ENCODE peak calls at places on chromosome 12, in seven cellular contexts. C is choroid plexus epithelial cell; P is CD8-positive, alpha-beta T cell; L is dorsolateral prefrontal cortex; U is transverse colon; A is fibroblast of the aortic adventitia; J is HFFc6. W is an unnamed sample.

GRCh38 chr12:76876696-76877229 is 2.1 kb downstream of the CSRP2 start:
- DNase-seq in U (no peak), L (no peak), J (no peak), C (no peak), P (no peak), A (no peak), W (no peak)

GRCh38 chr12:117165342-117165741 is 24.9 kb downstream of the FBXO21 start:
- DNase-seq in P (no peak), U (no peak), A (no peak), J (no peak), L (peak; percentile 85), C (no peak), W (no peak)

GRCh38 chr12:111757361-111758119 is 9.2 kb upstream of the ALDH2 start:
- DNase-seq in P (no peak), J (no peak), A (peak; percentile 19), L (peak; percentile 37), U (peak; percentile 54), C (peak; percentile 86), W (no peak)

GRCh38 chr12:128079476-128079875 is 187.5 kb upstream of the TMEM132C start:
- DNase-seq in C (no peak), P (no peak), A (no peak), J (no peak), L (no peak), U (no peak), W (no peak)

GRCh38 chr12:59067068-59067467 is 146.8 kb upstream of the LRIG3 start:
- DNase-seq in A (peak; percentile 49), P (no peak), C (peak; percentile 83), J (peak; percentile 65), L (no peak), U (no peak), W (no peak)

GRCh38 chr12:109744991-109745942 is 31.6 kb downstream of the FAM222A start:
- DNase-seq in C (peak; percentile 47), A (no peak), J (no peak), L (no peak), U (no peak), P (no peak), W (no peak)

GRCh38 chr12:46110928-46111699 is 120.7 kb upstream of the SCAF11 start:
- DNase-seq in U (no peak), A (no peak), C (peak; percentile 12), L (no peak), J (no peak), P (no peak), W (no peak)

GRCh38 chr12:107352347-107353081 is 259.2 kb upstream of the CRY1 start:
- DNase-seq in J (no peak), U (no peak), C (no peak), L (no peak), A (no peak), P (no peak), W (no peak)

GRCh38 chr12:30134229-30134628 is 350.5 kb upstream of the TMTC1 start:
- DNase-seq in C (no peak), P (no peak), U (no peak), L (no peak), J (no peak), A (no peak), W (no peak)

GRCh38 chr12:60205500-60205899 is 609.7 kb downstream of the SLC16A7 start:
- DNase-seq in C (peak; percentile 63), J (peak; percentile 41), P (no peak), U (no peak), A (peak; percentile 79), L (no peak), W (no peak)

GRCh38 chr12:11573880-11574279 is 75.6 kb upstream of the ETV6 start:
- DNase-seq in C (no peak), J (no peak), A (no peak), P (no peak), L (no peak), U (no peak), W (no peak)

GRCh38 chr12:101935769-101936741 is 58.7 kb downstream of the DRAM1 start:
- DNase-seq in P (no peak), L (no peak), A (peak; percentile 99), C (peak; percentile 99), U (peak; percentile 24), J (peak; percentile 88), W (peak; percentile 87)

GRCh38 chr12:6688543-6688999 is 604 bp downstream of the ZNF384 start:
- DNase-seq in U (peak; percentile 71), J (no peak), L (peak; percentile 80), C (no peak), P (peak; percentile 69), A (no peak), W (no peak)

GRCh38 chr12:115223322-115223721 is 539.3 kb upstream of the TBX3 start:
- DNase-seq in U (no peak), A (peak; percentile 75), C (peak; percentile 76), L (no peak), P (no peak), J (peak; percentile 72), W (no peak)

GRCh38 chr12:129909051-129910020 is 5.5 kb upstream of the TMEM132D start:
- DNase-seq in U (no peak), A (no peak), J (no peak), L (no peak), C (no peak), P (no peak), W (no peak)

GRCh38 chr12:47377414-47378221 is 297.9 kb upstream of the AMIGO2 start:
- DNase-seq in A (peak; percentile 100), J (peak; percentile 97), C (peak; percentile 99), L (no peak), P (no peak), U (peak; percentile 86), W (peak; percentile 98)

GRCh38 chr12:1616233-1617066 is 12.6 kb upstream of the WNT5B start:
- DNase-seq in J (no peak), A (no peak), L (no peak), P (no peak), U (no peak), C (no peak), W (no peak)

GRCh38 chr12:100128509-100128908 is 14.2 kb downstream of the BLTP3B start:
- DNase-seq in L (no peak), A (peak; percentile 57), C (peak; percentile 65), U (peak; percentile 29), P (no peak), J (peak; percentile 53), W (no peak)

GRCh38 chr12:25388216-25388615 is 137.5 kb upstream of the KRAS start:
- DNase-seq in L (no peak), P (no peak), A (no peak), U (peak; percentile 51), J (peak; percentile 8), C (no peak), W (no peak)

GRCh38 chr12:125245601-125246345 is 180.5 kb downstream of the AACS start:
- DNase-seq in J (no peak), C (no peak), A (no peak), P (no peak), U (no peak), L (no peak), W (no peak)
- TF ChIP-seq CTCF in J (no peak), C (no peak), A (no peak), P (no peak), U (no peak), L (no peak), W (no peak)

GRCh38 chr12:56749364-56749763 is 2.8 kb downstream of the PRIM1 start:
- DNase-seq in A (no peak), U (no peak), C (no peak), P (no peak), L (no peak), J (no peak), W (no peak)

GRCh38 chr12:56753566-56753965 is 1.4 kb upstream of the PRIM1 start:
- DNase-seq in P (no peak), A (no peak), L (no peak), U (no peak), C (no peak), J (no peak), W (no peak)

GRCh38 chr12:56749853-56750252 is 2.3 kb downstream of the PRIM1 start:
- DNase-seq in P (no peak), J (no peak), L (no peak), A (no peak), U (no peak), C (no peak), W (no peak)

DNA sequence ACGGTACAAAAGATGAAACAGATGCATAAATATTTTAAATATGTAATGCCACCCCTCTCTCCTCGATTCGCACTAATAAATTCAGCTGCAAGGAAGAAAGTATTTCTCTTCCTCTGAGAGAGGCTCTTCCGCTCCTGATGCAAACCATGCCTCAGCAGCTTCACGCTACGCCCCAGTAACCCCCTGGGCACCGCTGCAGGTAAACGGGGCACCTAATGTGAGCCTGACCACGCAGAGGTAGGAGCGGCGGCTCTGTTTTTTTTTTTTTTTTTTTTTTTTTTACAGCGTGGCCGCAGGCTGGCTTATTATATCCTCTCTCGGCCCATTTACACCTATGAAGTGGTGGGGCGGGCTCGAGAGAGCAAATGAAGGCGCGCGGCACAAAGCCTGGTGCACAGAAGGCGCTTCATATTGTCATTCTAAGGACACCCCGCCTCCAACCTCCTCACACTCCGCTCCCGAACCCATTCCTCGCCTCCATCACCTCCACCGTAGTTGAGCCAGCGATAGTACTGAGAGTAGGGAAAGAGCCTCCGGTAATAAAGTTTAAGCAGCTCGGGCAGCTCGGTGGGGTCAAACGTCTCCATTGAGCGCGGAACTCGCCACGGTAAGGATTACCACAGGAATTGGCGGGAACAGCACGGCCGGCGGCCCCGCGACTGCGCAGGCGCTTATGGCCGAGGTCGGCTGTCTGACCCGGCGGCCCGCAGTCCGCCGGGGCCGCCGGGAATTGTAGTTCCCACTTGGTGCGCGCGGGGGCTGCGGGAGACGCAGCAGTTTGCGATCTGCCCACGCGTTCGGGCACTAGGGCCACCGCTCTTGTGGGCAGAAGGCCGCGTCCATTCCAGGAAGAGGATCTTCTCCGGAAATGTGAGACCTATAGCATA is at the start of gene PRIM1:
- DNase-seq in P (peak; percentile 77), U (peak; percentile 87), J (peak; percentile 63), C (peak; percentile 72), L (peak; percentile 85), A (peak; percentile 68), W (peak; percentile 39)
- TF ChIP-seq CTCF in P (peak; percentile 23), U (peak; percentile 36), J (peak; percentile 72), C (peak; percentile 17), L (peak; percentile 38), A (peak; percentile 25), W (no peak)

DNA sequence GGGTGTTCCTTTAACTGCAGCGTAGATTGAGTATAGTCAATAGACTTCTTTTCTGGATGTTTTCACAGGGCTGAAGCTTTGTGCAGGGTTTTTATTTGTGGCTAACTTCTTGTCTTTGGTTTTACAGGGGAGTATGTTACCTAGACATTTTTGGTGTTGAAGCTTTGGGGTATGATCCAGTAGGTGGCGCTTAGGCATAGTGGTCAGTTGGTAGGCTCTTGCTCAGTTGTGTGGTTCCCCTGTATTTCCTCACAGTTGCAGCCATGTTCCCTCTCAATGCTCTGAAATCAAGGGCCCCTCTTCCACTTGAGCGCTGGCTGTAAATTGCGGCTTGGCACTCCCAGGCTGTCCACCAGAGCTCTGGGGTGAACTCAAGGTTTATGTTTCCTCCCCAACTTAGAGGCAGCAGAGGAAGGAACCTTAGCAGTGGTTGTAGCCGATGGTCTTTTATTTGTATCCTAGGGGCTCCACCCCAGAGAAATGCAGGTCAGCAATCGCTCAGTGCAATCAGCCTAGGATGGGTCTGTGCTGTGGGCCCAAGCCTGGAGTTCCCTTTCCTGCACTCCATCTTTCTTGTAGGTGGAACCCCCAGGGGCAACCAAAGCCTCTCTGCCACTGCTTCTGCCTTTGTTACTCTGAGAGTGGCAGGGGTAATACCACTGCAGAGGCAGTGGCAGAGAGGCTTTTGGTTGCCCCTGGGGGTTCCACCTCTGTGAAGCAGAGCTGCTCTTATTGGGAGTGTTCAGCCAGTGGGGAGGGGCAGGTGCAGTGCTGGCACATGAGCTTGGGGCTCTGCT is 55.1 kb downstream of the CMAS start:
- DNase-seq in L (no peak), U (peak; percentile 31), P (no peak), C (peak; percentile 85), J (peak; percentile 3), A (peak; percentile 86), W (no peak)
- TF ChIP-seq CTCF in L (peak; percentile 39), U (peak; percentile 42), P (no peak), C (peak; percentile 76), J (peak; percentile 72), A (peak; percentile 72), W (peak; percentile 63)

GRCh38 chr12:44765796-44766195 is 110.3 kb downstream of the NELL2 start:
- DNase-seq in L (no peak), U (no peak), C (no peak), A (no peak), J (no peak), P (no peak), W (no peak)
- TF ChIP-seq CTCF in L (no peak), U (no peak), C (no peak), A (no peak), J (no peak), P (no peak), W (no peak)